ENCODE peak calls at places on chromosomes 5 and 9, in four cellular contexts. B is fibroblast of mammary gland; K is CD8-positive, alpha-beta memory T cell; V is stimulated activated CD4-positive, alpha-beta T cell treated with anti-CD3 and anti-CD28 coated beads, Interleukin-12 subunit alpha, Interleukin-12 subunit beta, amount 100 ng/mL, for 48 hours. R is an unnamed sample.

GRCh38 chr5:129244478-129244877 is 149.9 kb downstream of the ISOC1 start:
- DNase-seq in K (no peak), V (no peak), B (peak; percentile 82), R (no peak)

GRCh38 chr5:153938131-153938842 is 100.4 kb downstream of the FAM114A2 start:
- DNase-seq in B (no peak), K (no peak), V (no peak), R (no peak)

GRCh38 chr5:122523776-122524175 is 211.7 kb downstream of the SNCAIP start:
- DNase-seq in V (no peak), K (no peak), B (no peak), R (no peak)

GRCh38 chr5:169549453-169549852 is 34.1 kb upstream of the SPDL1 start:
- DNase-seq in K (no peak), V (no peak), B (peak; percentile 36), R (no peak)

GRCh38 chr9:83065233-83065632 is 2.3 kb upstream of the RASEF start:
- DNase-seq in K (no peak), B (no peak), V (no peak), R (no peak)

GRCh38 chr5:42005561-42006153 is 80.6 kb downstream of the FBXO4 start:
- DNase-seq in V (no peak), B (peak; percentile 37), K (no peak), R (no peak)

GRCh38 chr5:759781-760362 is 24.7 kb downstream of the ZDHHC11B start:
- DNase-seq in K (no peak), V (no peak), B (no peak), R (no peak)

GRCh38 chr9:133945314-133945975 is 46.7 kb downstream of the VAV2 start:
- DNase-seq in B (no peak), K (no peak), V (no peak), R (no peak)

GRCh38 chr5:19891658-19892057 is 96.3 kb downstream of the CDH18 start:
- DNase-seq in K (no peak), V (no peak), B (peak; percentile 19), R (no peak)

GRCh38 chr5:103358305-103358996 is 99.9 kb downstream of the MACIR start:
- DNase-seq in K (no peak), V (no peak), B (no peak), R (no peak)

GRCh38 chr9:16361118-16361517 is 509.4 kb downstream of the BNC2 start:
- DNase-seq in V (no peak), B (peak; percentile 51), K (no peak), R (no peak)

GRCh38 chr9:35749515-35750255 is 598 bp downstream of the RGP1 start:
- DNase-seq in V (peak; percentile 25), K (peak; percentile 33), B (no peak), R (no peak)

GRCh38 chr5:124512236-124512635 is 234.2 kb downstream of the ZNF608 start:
- DNase-seq in B (peak; percentile 19), V (no peak), K (no peak), R (no peak)

GRCh38 chr5:32057157-32058096 is 116.7 kb downstream of the GOLPH3 start:
- DNase-seq in B (peak; percentile 56), K (no peak), V (no peak), R (no peak)

GRCh38 chr9:16180546-16180945 is 627.7 kb downstream of the CCDC171 start:
- DNase-seq in K (no peak), B (peak; percentile 64), V (no peak), R (no peak)

GRCh38 chr5:107469485-107469884 is 201.3 kb downstream of the EFNA5 start:
- DNase-seq in B (peak; percentile 87), K (no peak), V (no peak), R (peak; percentile 37)

GRCh38 chr5:73883646-73884045 is 257.6 kb downstream of the ARHGEF28 start:
- DNase-seq in K (no peak), B (no peak), V (no peak), R (no peak)

GRCh38 chr5:153900703-153901395 is 137.9 kb downstream of the FAM114A2 start:
- DNase-seq in B (peak; percentile 83), V (no peak), K (no peak), R (no peak)

GRCh38 chr5:93378073-93378472 is 202.9 kb downstream of the NR2F1-AS1 start:
- DNase-seq in B (peak; percentile 89), V (no peak), K (no peak), R (no peak)

GRCh38 chr9:86093788-86094555 is 5.4 kb downstream of the GOLM1 start:
- DNase-seq in K (no peak), V (no peak), B (no peak), R (no peak)

GRCh38 chr5:110441035-110441434 is 285.4 kb downstream of the TMEM232 start:
- DNase-seq in V (no peak), K (no peak), B (peak; percentile 52), R (no peak)

GRCh38 chr9:115883467-115884329 is 269.9 kb upstream of the PAPPA start:
- DNase-seq in V (no peak), K (no peak), B (peak; percentile 66), R (no peak)

GRCh38 chr9:12723409-12724028 is 30.3 kb downstream of the TYRP1 start:
- DNase-seq in K (no peak), B (peak; percentile 58), V (no peak), R (no peak)

GRCh38 chr5:72018158-72018803 is 89.0 kb upstream of the MAP1B start:
- DNase-seq in V (peak; percentile 71), B (peak; percentile 73), K (peak; percentile 20), R (peak; percentile 25)

GRCh38 chr5:101009758-101010519 is 106.9 kb upstream of the ST8SIA4 start:
- DNase-seq in V (no peak), K (no peak), B (no peak), R (no peak)

GRCh38 chr9:73583590-73583989 is 431.9 kb downstream of the ANXA1 start:
- DNase-seq in B (peak; percentile 51), K (no peak), V (no peak), R (no peak)

GRCh38 chr5:181215997-181216982 is 6.8 kb upstream of the TRIM41 start:
- DNase-seq in V (no peak), K (no peak), B (peak; percentile 79), R (no peak)

GRCh38 chr9:95773061-95773433 is 102.4 kb upstream of the ERCC6L2 start:
- DNase-seq in B (no peak), V (no peak), K (no peak), R (no peak)

GRCh38 chr5:59528226-59528862 is 365.2 kb downstream of the PDE4D start:
- DNase-seq in V (no peak), K (no peak), B (no peak), R (no peak)

GRCh38 chr5:152838241-152838786 is 433.2 kb upstream of the NMUR2 start:
- DNase-seq in B (no peak), K (no peak), V (no peak), R (no peak)

GRCh38 chr5:139642891-139643871 is 5.0 kb upstream of the CXXC5 start:
- DNase-seq in B (no peak), V (no peak), K (no peak), R (no peak)

GRCh38 chr5:81035522-81035921 is 75.4 kb downstream of the RASGRF2 start:
- DNase-seq in V (no peak), K (no peak), B (no peak), R (no peak)

GRCh38 chr9:71774917-71775316 is 6.6 kb upstream of the CEMIP2 start:
- DNase-seq in K (no peak), V (no peak), B (no peak), R (no peak)

GRCh38 chr5:143893638-143894037 is 81.7 kb downstream of the HMHB1 start:
- DNase-seq in K (no peak), B (no peak), V (no peak), R (no peak)

GRCh38 chr9:114869845-114870244 is 60.5 kb downstream of the TNFSF8 start:
- DNase-seq in V (no peak), B (no peak), K (no peak), R (no peak)

GRCh38 chr9:78365979-78366697 is 69.2 kb downstream of the PSAT1 start:
- DNase-seq in V (no peak), K (no peak), B (peak; percentile 26), R (no peak)

GRCh38 chr5:134113908-134114875 is at the start of gene TCF7:
- DNase-seq in K (peak; percentile 75), V (no peak), B (peak; percentile 77), R (peak; percentile 11)

GRCh38 chr9:86626802-86627201 is 272.6 kb upstream of the TUT7 start:
- DNase-seq in V (no peak), K (no peak), B (peak; percentile 7), R (no peak)